ENCODE peak calls at places on chromosome 1, in five cellular contexts. N is epithelial cell of esophagus, Y is psoas muscle, O is BJ, J is pancreas. W is an unnamed sample.

GRCh38 chr1:197786280-197786679 is 11.0 kb upstream of the DENND1B start:
- DNase-seq in J (no peak), O (no peak), N (peak), Y (no peak), W (no peak)

GRCh38 chr1:19661721-19662228 is 2.9 kb upstream of the HTR6 start:
- DNase-seq in Y (no peak), O (no peak), J (no peak), N (peak), W (no peak)

GRCh38 chr1:3510136-3510955 is 55.9 kb downstream of the ARHGEF16 start:
- DNase-seq in J (no peak), O (no peak), N (no peak), Y (no peak), W (no peak)

GRCh38 chr1:156707486-156708244 is 2.3 kb upstream of the CRABP2 start:
- DNase-seq in J (no peak), Y (peak), O (no peak), N (no peak), W (peak)

GRCh38 chr1:93082313-93082712 is 3.2 kb downstream of the MTF2 start:
- DNase-seq in O (no peak), Y (no peak), J (no peak), N (no peak), W (no peak)

GRCh38 chr1:97608272-97608671 is 312.6 kb downstream of the DPYD start:
- DNase-seq in N (no peak), O (no peak), J (no peak), Y (no peak), W (no peak)

GRCh38 chr1:213892471-213892870 is 95.3 kb upstream of the PROX1 start:
- DNase-seq in N (no peak), Y (no peak), O (no peak), J (no peak), W (no peak)

GRCh38 chr1:94560333-94560732 is 18.8 kb upstream of the F3 start:
- DNase-seq in O (no peak), J (no peak), N (no peak), Y (no peak), W (no peak)

GRCh38 chr1:1200876-1201810 is 5.2 kb downstream of the TNFRSF18 start:
- DNase-seq in O (no peak), Y (peak), J (no peak), N (peak), W (no peak)

GRCh38 chr1:209095627-209096595 is 487.6 kb upstream of the CAMK1G start:
- DNase-seq in Y (no peak), N (peak), J (no peak), O (peak), W (peak)

GRCh38 chr1:216822480-216822879 is 99.3 kb upstream of the ESRRG start:
- DNase-seq in O (no peak), Y (no peak), J (no peak), N (no peak), W (no peak)

GRCh38 chr1:8351693-8352470 is 34.0 kb downstream of the SLC45A1 start:
- DNase-seq in J (no peak), N (peak), O (no peak), Y (no peak), W (no peak)

GRCh38 chr1:8571200-8571984 is 246.0 kb downstream of the RERE start:
- DNase-seq in N (peak), O (no peak), J (peak), Y (no peak), W (no peak)

GRCh38 chr1:53505401-53505800 is 46.2 kb downstream of the DMRTB1 start:
- DNase-seq in J (no peak), N (no peak), O (no peak), Y (no peak), W (no peak)

GRCh38 chr1:90724926-90725325 is 7.8 kb upstream of the BARHL2 start:
- DNase-seq in J (no peak), N (no peak), Y (no peak), O (no peak), W (no peak)

GRCh38 chr1:233240839-233241682 is 54.5 kb downstream of the PCNX2 start:
- DNase-seq in N (peak), Y (peak), J (peak), O (no peak), W (no peak)

GRCh38 chr1:171754381-171754705 is 12.5 kb upstream of the VAMP4 start:
- DNase-seq in Y (no peak), J (no peak), O (peak), N (peak), W (peak)

GRCh38 chr1:240295811-240296210 is 204.1 kb downstream of the FMN2 start:
- DNase-seq in N (no peak), Y (no peak), J (no peak), O (no peak), W (no peak)

GRCh38 chr1:44628962-44629756 is 45.1 kb downstream of the TMEM53 start:
- DNase-seq in O (peak), J (peak), Y (no peak), N (peak), W (peak)

DNA sequence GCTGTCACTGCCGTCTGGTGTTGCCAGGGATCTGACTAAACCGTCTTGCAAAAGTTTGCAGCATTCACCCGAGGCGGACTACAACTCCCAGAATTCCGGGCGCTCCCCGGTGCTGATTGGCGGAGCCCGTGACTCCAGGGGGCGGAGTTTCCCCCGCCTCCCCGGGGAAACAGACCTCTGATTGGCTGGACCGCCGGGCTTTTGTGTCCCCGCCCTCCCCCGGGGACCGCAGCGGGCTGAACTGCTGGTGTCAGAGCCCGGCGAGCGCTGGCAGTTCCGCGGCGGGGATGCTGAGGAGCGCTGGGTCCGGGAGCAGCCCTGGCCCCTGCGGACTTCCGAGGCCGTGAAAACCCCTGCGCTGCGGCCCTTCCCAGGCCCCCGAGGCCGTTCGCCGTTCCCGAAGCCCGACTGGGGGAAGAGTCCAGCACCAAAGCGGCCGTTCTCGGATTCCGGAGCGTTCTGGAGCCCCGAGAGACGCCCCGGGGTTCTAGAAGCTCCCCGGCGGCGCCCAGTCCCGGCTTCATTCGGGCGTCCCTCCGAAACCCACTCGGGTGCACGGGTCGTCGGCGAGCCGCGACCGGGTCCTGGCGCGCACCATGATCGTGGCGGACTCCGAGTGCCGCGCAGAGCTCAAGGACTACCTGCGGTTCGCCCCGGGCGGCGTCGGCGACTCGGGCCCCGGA is at the start of gene SESN2:
- DNase-seq in Y (peak), N (peak), J (peak), O (peak), W (peak)
- H3K4me3 ChIP-seq in Y (peak), N (peak), J (peak), O (peak), W (peak)

GRCh38 chr1:200351826-200352549 is 57.8 kb downstream of the ZNF281 start:
- DNase-seq in Y (no peak), J (no peak), N (peak), O (peak), W (peak)

GRCh38 chr1:200354243-200354642 is 55.6 kb downstream of the ZNF281 start:
- DNase-seq in N (peak), O (no peak), J (no peak), Y (no peak), W (no peak)

GRCh38 chr1:200355815-200356214 is 54.0 kb downstream of the ZNF281 start:
- DNase-seq in Y (no peak), J (no peak), N (no peak), O (no peak), W (no peak)

GRCh38 chr1:200353232-200353631 is 56.6 kb downstream of the ZNF281 start:
- DNase-seq in Y (no peak), N (no peak), J (no peak), O (no peak), W (no peak)
- H3K4me3 ChIP-seq in Y (no peak), N (no peak), J (no peak), O (no peak), W (no peak)

DNA sequence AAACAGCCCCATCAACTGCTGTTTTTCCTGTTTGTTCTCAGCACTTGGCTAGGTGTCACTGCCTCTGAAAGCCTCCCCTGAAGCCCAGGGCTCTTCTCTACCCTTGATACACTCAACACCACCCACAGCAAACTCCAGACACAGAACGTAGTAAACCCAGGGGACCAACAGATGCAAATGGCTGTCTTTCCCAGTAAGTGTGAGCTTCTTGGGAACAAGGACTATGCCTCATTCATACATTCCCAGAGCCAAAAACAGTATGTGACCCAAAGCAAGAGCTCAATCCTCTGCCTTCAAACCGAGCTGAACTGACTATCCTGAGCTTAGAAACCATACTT is 4.4 kb downstream of the LBR start:
- DNase-seq in Y (no peak), N (no peak), J (no peak), O (no peak), W (no peak)
- H3K4me3 ChIP-seq in Y (no peak), N (no peak), J (no peak), O (no peak), W (no peak)

DNA sequence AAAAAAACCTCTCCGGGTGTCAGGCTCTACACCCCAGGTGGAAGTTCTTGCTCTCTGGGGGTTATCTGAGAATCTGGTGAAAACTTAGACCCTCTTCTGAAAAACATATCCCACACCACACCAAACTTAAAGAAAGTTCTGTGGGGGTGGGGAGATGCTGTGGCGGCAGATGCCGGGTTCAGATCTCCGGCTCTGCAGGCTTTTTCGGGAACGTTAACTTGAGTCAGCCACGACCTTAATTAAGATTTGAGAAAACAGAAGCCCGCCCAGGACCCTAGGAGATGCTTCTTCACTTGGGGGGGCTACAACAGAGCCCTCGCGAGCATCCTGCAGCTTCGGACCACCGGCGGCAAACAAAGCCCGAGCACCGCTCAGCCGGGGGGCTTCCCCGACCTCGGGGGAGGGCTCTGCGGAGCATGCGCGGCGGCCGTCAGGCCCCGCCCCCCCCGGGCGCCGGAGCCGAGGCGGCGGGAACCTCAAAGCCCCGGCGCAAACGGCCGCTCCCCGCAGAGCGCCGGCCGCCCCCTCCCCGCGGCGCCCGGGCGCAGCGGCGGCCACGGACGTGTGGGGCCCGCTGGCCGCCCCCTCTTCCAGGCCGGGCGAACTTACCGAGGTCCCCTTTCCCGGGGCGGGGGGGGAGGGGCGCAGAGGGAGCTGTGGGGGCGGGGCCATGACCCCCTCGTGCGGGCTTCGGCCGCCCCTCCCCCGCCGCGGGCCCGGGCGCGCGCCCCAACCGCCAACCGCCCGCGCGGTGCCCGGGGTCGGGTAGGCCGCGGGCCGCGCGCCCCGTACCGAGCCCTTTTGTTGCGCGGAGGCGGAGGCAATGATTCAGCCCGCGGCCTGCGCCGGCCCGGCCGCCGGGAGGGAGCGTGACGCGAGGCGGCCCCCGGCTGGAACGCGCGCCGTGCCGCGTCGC is 2.0 kb downstream of the RCC2 start:
- DNase-seq in O (no peak), Y (peak), J (peak), N (peak), W (no peak)
- H3K4me3 ChIP-seq in O (peak), Y (peak), J (peak), N (peak), W (peak)

GRCh38 chr1:64474639-64475038 is 4.7 kb downstream of the CACHD1 start:
- DNase-seq in Y (peak), O (no peak), J (peak), N (peak), W (no peak)
- H3K4me3 ChIP-seq in Y (no peak), O (no peak), J (no peak), N (no peak), W (peak)

GRCh38 chr1:161099090-161099802 is 1.1 kb downstream of the KLHDC9 start:
- DNase-seq in N (no peak), O (no peak), J (no peak), Y (no peak), W (no peak)
- H3K4me3 ChIP-seq in N (no peak), O (no peak), J (peak), Y (peak), W (peak)

GRCh38 chr1:22653741-22654140 is 705 bp downstream of the C1QB start:
- DNase-seq in N (no peak), Y (no peak), J (no peak), O (no peak), W (no peak)
- H3K4me3 ChIP-seq in N (no peak), Y (peak), J (no peak), O (no peak), W (no peak)

DNA sequence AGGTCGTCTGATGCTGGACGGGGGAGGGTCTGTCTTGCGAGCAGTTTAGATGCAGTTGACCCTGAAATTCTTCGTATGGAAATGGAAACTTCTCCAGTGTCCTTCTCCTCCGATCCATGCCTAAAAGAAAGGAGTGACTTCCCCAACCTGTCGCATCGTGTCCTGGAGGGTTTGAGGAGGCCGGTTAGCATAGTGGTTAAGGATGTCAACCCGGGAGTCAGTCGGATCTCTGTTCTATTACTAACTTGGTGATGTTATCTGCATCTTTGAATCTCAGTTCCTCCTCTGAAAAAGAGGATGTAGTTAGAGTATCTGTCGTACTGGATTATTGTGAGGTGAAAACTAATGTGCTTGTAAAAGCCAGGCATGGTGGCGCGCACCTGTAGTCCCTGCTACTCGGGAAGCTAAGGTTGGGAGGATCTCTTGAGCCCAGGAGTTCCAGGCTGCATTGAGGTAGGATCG is 700 bp downstream of the ZBTB8B start:
- DNase-seq in N (no peak), Y (no peak), J (no peak), O (no peak), W (no peak)
- H3K4me3 ChIP-seq in N (no peak), Y (peak), J (peak), O (no peak), W (peak)

GRCh38 chr1:206514821-206515387 is 7.6 kb downstream of the RASSF5 start:
- DNase-seq in J (no peak), O (no peak), Y (no peak), N (no peak), W (no peak)

GRCh38 chr1:206513312-206514111 is 6.2 kb downstream of the RASSF5 start:
- DNase-seq in O (peak), N (peak), J (peak), Y (peak), W (peak)

GRCh38 chr1:206510371-206510770 is 3.0 kb downstream of the RASSF5 start:
- DNase-seq in J (no peak), N (peak), Y (no peak), O (no peak), W (no peak)

GRCh38 chr1:206511362-206512064 is 4.2 kb downstream of the RASSF5 start:
- DNase-seq in Y (no peak), N (no peak), J (no peak), O (no peak), W (no peak)

DNA sequence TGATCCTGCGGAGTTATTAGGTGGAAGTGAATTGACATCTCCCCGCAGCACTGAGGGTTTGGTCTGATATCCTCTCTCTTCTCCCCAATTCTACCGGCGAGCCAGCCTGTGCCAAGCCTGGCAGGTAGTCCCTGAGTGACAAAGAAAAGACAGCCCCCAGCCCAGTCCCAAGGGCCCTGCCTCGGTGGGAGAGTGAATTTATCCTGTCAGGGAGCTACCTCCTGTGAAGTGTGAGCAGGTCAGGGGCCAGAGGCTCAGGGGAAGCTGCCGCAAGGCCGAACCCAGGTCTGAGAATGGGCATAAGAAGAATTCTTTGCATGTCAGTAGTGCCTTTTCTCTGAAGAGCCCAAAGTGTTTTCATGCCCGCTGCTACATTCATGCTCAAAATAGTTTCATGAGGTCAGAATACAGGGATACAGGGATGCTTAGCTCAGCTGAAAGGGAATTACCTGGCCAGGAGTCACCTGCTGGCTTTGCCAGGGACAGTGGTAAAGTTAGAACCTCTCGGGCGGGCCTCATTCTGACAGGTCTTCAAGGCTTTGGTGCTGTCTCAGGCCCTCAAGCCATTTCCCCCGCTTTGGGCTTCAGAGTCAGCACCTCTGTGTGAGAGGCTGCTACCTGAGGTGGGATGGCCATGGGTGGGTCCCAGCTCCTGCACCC is 5.3 kb downstream of the RASSF5 start:
- DNase-seq in J (no peak), Y (no peak), O (no peak), N (peak), W (no peak)
- H3K4me3 ChIP-seq in J (no peak), Y (no peak), O (no peak), N (no peak), W (no peak)

W was measured in HFF-Myc.